ENCODE peak calls at places on chromosome 12, in eight cellular contexts. P is RPMI7951; K is GM20000; U is epithelial cell of proximal tubule; I is NCI-H187 treated with DMSO at 0.1 percent for 48 hours; O is CD8-positive, alpha-beta T cell; N is GM23248; A is activated CD4-positive, alpha-beta T cell treated with anti-CD3 and anti-CD28 coated beads, Interleukin-2, amount 50 U/mL, for 1 hour. C is an unnamed sample.

GRCh38 chr12:95763809-95764253 is 26.7 kb downstream of the NTN4 start:
- DNase-seq in P (peak; percentile 65), K (no peak), U (no peak), I (no peak), O (no peak), N (peak; percentile 86), A (no peak), C (no peak)

GRCh38 chr12:34404377-34405285 is 382.3 kb downstream of the ALG10 start:
- DNase-seq in P (no peak), K (peak; percentile 0), U (no peak), I (no peak), O (no peak), N (no peak), A (no peak), C (no peak)

GRCh38 chr12:122835693-122836026 is 403 bp downstream of the HIP1R start:
- DNase-seq in P (no peak), K (peak; percentile 90), U (no peak), I (no peak), O (no peak), N (no peak), A (no peak), C (no peak)

GRCh38 chr12:62698701-62699101 is 232.1 kb downstream of the MON2 start:
- DNase-seq in P (peak; percentile 82), K (no peak), U (no peak), I (no peak), O (no peak), N (peak; percentile 74), A (no peak), C (no peak)

GRCh38 chr12:62732861-62733427 is 202.0 kb downstream of the PPM1H start:
- DNase-seq in P (peak; percentile 86), K (no peak), U (no peak), I (no peak), O (no peak), N (peak; percentile 87), A (no peak), C (peak; percentile 40)

GRCh38 chr12:51863921-51864700 is 15.6 kb upstream of the FIGNL2 start:
- DNase-seq in P (no peak), K (no peak), U (no peak), I (no peak), O (no peak), N (peak; percentile 27), A (no peak), C (no peak)

GRCh38 chr12:104752016-104752415 is 206.1 kb downstream of the SLC41A2 start:
- DNase-seq in P (no peak), K (no peak), U (no peak), I (no peak), O (no peak), N (no peak), A (no peak), C (no peak)

GRCh38 chr12:42356344-42356743 is 30.4 kb downstream of the PPHLN1 start:
- DNase-seq in P (no peak), K (no peak), U (no peak), I (no peak), O (no peak), N (no peak), A (no peak), C (no peak)

GRCh38 chr12:64404470-64405446 is 566 bp downstream of the XPOT start:
- DNase-seq in P (peak; percentile 75), K (peak; percentile 64), U (no peak), I (no peak), O (peak; percentile 46), N (peak; percentile 91), A (peak; percentile 25), C (peak; percentile 88)

GRCh38 chr12:5052348-5052747 is 8.7 kb downstream of the KCNA5 start:
- DNase-seq in P (no peak), K (no peak), U (no peak), I (no peak), O (no peak), N (no peak), A (no peak), C (no peak)

GRCh38 chr12:92208613-92209121 is 63.0 kb upstream of the BTG1 start:
- DNase-seq in P (peak; percentile 2), K (peak; percentile 56), U (peak; percentile 25), I (no peak), O (peak; percentile 32), N (peak; percentile 72), A (no peak), C (no peak)

GRCh38 chr12:107990325-107990724 is 138.8 kb upstream of the WSCD2 start:
- DNase-seq in P (peak; percentile 9), K (peak; percentile 26), U (no peak), I (no peak), O (peak; percentile 41), N (peak; percentile 29), A (peak; percentile 32), C (peak; percentile 62)

GRCh38 chr12:111393700-111394275 is 11.9 kb upstream of the SH2B3 start:
- DNase-seq in P (no peak), K (no peak), U (no peak), I (no peak), O (no peak), N (no peak), A (no peak), C (no peak)

GRCh38 chr12:5059358-5059757 is 15.7 kb downstream of the KCNA5 start:
- DNase-seq in P (no peak), K (peak; percentile 68), U (no peak), I (no peak), O (no peak), N (no peak), A (no peak), C (no peak)

GRCh38 chr12:106866426-106867080 is 89.2 kb upstream of the TMEM263 start:
- DNase-seq in P (no peak), K (no peak), U (no peak), I (no peak), O (no peak), N (no peak), A (no peak), C (no peak)

GRCh38 chr12:54330442-54330841 is 5.5 kb downstream of the COPZ1 start:
- DNase-seq in P (no peak), K (no peak), U (no peak), I (no peak), O (no peak), N (no peak), A (no peak), C (no peak)

C was measured in SK-MEL-5.